ENCODE peak calls at places on chromosomes 16 and 17, in five cellular contexts. One of them, this sample, is unnamed.

GRCh38 chr17:32926183-32926582 is 1.8 kb upstream of the TMEM98 start:
- DNase-seq in adrenal gland: no peak
- DNase-seq in esophagus muscularis mucosa: no peak
- DNase-seq in fibroblast of villous mesenchyme: no peak
- DNase-seq in RWPE1: no peak
- DNase-seq in this sample: no peak

GRCh38 chr17:35510031-35510430 is 27.4 kb downstream of the SLFN12L start:
- DNase-seq in fibroblast of villous mesenchyme: no peak
- DNase-seq in adrenal gland: no peak
- DNase-seq in RWPE1: no peak
- DNase-seq in esophagus muscularis mucosa: no peak
- DNase-seq in this sample: no peak

GRCh38 chr16:85114909-85115567 is 2.8 kb upstream of the CIBAR2 start:
- DNase-seq in esophagus muscularis mucosa: peak
- DNase-seq in fibroblast of villous mesenchyme: peak
- DNase-seq in adrenal gland: peak
- DNase-seq in RWPE1: peak
- DNase-seq in this sample: peak

GRCh38 chr17:61460796-61461585 is 8.8 kb downstream of the TBX4 start:
- DNase-seq in RWPE1: no peak
- DNase-seq in esophagus muscularis mucosa: no peak
- DNase-seq in adrenal gland: no peak
- DNase-seq in fibroblast of villous mesenchyme: no peak
- DNase-seq in this sample: no peak

GRCh38 chr16:30372725-30373124 is 1.9 kb upstream of the MYL11 start:
- DNase-seq in adrenal gland: no peak
- DNase-seq in fibroblast of villous mesenchyme: no peak
- DNase-seq in esophagus muscularis mucosa: no peak
- DNase-seq in RWPE1: no peak
- DNase-seq in this sample: no peak

GRCh38 chr17:49362723-49363117 is 670 bp upstream of the ZNF652 start:
- DNase-seq in esophagus muscularis mucosa: no peak
- DNase-seq in fibroblast of villous mesenchyme: no peak
- DNase-seq in RWPE1: peak
- DNase-seq in adrenal gland: no peak
- DNase-seq in this sample: no peak

GRCh38 chr16:27304102-27304501 is 9.7 kb upstream of the IL4R start:
- DNase-seq in fibroblast of villous mesenchyme: no peak
- DNase-seq in adrenal gland: no peak
- DNase-seq in esophagus muscularis mucosa: no peak
- DNase-seq in RWPE1: no peak
- DNase-seq in this sample: no peak

GRCh38 chr17:76986318-76986717 is 118.1 kb downstream of the MGAT5B start:
- DNase-seq in esophagus muscularis mucosa: no peak
- DNase-seq in fibroblast of villous mesenchyme: no peak
- DNase-seq in RWPE1: no peak
- DNase-seq in adrenal gland: no peak
- DNase-seq in this sample: no peak

GRCh38 chr17:11296994-11297393 is 56.0 kb downstream of the SHISA6 start:
- DNase-seq in adrenal gland: no peak
- DNase-seq in RWPE1: no peak
- DNase-seq in fibroblast of villous mesenchyme: no peak
- DNase-seq in esophagus muscularis mucosa: peak
- DNase-seq in this sample: no peak
- TF ChIP-seq CTCF in adrenal gland: no peak
- TF ChIP-seq CTCF in RWPE1: no peak
- TF ChIP-seq CTCF in fibroblast of villous mesenchyme: no peak
- TF ChIP-seq CTCF in esophagus muscularis mucosa: no peak
- TF ChIP-seq CTCF in this sample: no peak

DNA sequence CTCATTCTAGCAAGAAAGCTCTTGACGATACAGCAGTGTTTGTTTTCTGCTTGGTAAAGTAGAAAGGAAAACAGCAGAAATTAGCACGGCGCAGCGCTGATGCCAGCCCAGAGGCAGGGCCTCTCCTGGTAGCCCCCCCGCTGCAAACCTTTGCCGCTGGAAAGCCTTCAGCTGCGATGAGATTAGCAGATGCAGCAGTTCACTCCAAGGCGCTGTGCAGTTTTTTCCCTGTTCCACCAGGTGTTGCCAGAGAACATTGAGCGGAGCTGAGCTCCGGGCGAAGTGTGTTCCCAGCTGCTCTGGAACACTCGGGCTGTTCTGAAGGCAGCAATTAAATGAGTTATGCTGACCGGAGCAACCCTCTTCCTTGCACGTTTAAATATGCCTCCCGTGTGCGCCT is 72.5 kb downstream of the RBFOX1 start:
- DNase-seq in adrenal gland: peak
- DNase-seq in fibroblast of villous mesenchyme: no peak
- DNase-seq in RWPE1: no peak
- DNase-seq in esophagus muscularis mucosa: no peak
- DNase-seq in this sample: peak
- TF ChIP-seq CTCF in adrenal gland: peak
- TF ChIP-seq CTCF in fibroblast of villous mesenchyme: no peak
- TF ChIP-seq CTCF in RWPE1: no peak
- TF ChIP-seq CTCF in esophagus muscularis mucosa: no peak
- TF ChIP-seq CTCF in this sample: no peak

DNA sequence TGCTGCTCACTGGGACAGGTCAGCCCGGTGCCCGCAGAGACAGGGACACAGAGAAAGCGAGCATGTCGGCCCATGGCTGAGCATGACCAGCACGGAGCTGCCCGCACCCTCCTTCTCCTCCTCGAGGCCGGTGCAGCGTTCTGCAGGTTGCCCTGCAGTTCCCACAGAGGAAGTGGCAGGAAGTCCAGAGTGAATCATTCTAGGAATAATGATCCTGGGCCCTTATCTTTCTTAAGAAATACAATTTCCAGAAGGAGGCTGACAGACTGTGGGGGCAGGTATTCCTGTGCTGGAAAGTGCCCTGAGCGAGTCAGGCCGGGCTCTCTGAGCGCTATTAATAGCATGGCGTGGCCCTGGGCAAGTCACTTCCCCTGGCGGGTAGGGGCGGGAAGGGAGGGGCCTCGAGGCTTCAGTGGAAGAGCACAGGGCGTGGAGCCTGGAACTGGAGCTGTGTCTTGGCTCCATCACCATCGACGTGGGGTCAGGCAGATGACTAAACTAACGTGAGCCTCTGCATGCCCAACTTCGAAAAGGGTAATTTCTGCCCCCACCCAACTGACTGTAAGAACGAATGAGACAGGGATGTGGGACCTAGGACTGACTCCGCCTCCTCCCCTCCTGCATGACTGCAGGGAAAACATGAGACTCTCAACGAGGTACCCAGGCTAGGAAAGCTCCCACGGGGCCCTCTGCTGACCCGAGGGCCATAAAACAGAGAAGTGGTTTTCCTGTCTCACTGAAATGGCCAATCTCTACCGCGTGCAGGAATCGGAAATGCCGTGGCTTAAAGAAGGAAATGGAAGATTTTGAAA is 9.8 kb downstream of the TMEM204 start:
- DNase-seq in fibroblast of villous mesenchyme: peak
- DNase-seq in adrenal gland: peak
- DNase-seq in esophagus muscularis mucosa: no peak
- DNase-seq in RWPE1: peak
- DNase-seq in this sample: peak
- TF ChIP-seq CTCF in fibroblast of villous mesenchyme: no peak
- TF ChIP-seq CTCF in adrenal gland: no peak
- TF ChIP-seq CTCF in esophagus muscularis mucosa: no peak
- TF ChIP-seq CTCF in RWPE1: no peak
- TF ChIP-seq CTCF in this sample: no peak

DNA sequence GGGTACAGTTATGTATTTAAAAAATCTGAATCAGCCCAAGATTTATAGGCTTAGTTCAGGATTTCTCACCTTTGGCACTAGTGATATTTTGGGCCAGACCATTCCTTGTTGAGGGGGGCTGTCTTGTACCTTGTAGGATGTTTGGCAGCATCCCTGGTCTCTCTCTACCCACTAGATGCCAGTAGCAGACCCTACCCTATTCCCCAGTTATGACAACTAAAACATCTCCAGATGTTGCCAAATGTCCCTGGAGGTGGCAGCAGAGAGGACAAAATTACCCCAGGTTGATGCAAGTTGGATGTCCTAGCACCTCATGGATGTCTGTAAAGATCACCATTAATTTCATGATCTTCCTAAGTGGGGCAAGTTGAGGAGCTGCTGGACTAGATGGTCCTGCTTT is 45.8 kb downstream of the SYT17 start:
- DNase-seq in adrenal gland: no peak
- DNase-seq in RWPE1: no peak
- DNase-seq in esophagus muscularis mucosa: no peak
- DNase-seq in fibroblast of villous mesenchyme: no peak
- DNase-seq in this sample: no peak
- TF ChIP-seq CTCF in adrenal gland: no peak
- TF ChIP-seq CTCF in RWPE1: no peak
- TF ChIP-seq CTCF in esophagus muscularis mucosa: no peak
- TF ChIP-seq CTCF in fibroblast of villous mesenchyme: no peak
- TF ChIP-seq CTCF in this sample: no peak

GRCh38 chr16:28981517-28981916 is 3.3 kb upstream of the LAT start:
- DNase-seq in fibroblast of villous mesenchyme: no peak
- DNase-seq in esophagus muscularis mucosa: no peak
- DNase-seq in RWPE1: peak
- DNase-seq in adrenal gland: no peak
- DNase-seq in this sample: peak

GRCh38 chr16:28975158-28975603 is 603 bp downstream of the SPNS1 start:
- DNase-seq in fibroblast of villous mesenchyme: no peak
- DNase-seq in adrenal gland: no peak
- DNase-seq in RWPE1: peak
- DNase-seq in esophagus muscularis mucosa: no peak
- DNase-seq in this sample: no peak

GRCh38 chr16:28980929-28981328 is 3.9 kb upstream of the LAT start:
- DNase-seq in adrenal gland: no peak
- DNase-seq in esophagus muscularis mucosa: no peak
- DNase-seq in fibroblast of villous mesenchyme: no peak
- DNase-seq in RWPE1: no peak
- DNase-seq in this sample: no peak

GRCh38 chr16:28974437-28975157 is at the start of gene SPNS1:
- DNase-seq in esophagus muscularis mucosa: peak
- DNase-seq in fibroblast of villous mesenchyme: peak
- DNase-seq in adrenal gland: peak
- DNase-seq in RWPE1: peak
- DNase-seq in this sample: peak

DNA sequence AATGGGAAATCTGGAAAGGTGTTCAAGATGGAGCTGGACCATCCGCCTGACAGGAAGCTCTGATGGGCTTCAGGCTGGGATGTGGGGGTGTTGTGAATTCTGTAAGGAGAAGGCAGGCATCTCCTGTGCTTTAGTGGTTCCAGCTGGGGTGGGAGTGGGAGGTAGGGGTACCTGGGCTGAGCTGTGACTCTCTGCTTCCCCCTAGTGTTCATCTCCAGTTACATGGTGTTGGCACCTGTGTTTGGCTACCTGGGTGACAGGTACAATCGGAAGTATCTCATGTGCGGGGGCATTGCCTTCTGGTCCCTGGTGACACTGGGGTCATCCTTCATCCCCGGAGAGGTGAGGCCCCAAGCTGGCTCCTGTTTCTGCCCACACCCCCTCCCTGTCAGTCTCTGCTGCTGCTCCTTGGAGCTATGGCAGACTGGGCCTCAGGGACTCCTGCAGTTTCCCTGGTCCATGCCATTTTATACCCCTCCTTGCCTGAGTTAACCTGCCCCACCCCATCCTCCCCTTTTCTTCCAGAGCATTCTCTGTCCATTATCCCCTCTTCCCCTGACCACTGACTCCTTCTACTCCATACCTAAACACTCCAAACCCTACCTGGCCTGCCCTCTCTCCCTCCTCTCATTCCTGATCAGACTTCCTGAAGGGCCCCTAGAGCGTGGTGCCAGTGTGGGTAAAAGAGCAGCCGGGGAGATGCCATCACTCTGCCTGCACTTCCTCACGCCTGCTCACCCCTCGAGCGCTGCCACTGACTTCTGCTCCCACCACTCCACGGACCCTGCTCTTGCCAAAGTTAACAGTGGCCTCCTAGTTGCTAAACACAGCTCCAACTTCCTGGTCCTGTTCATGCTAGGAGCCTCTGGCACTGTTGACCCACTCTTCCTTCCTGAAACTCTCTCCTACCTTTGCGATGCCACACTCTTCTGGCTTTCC is 3.4 kb downstream of the SPNS1 start:
- DNase-seq in RWPE1: peak
- DNase-seq in fibroblast of villous mesenchyme: no peak
- DNase-seq in adrenal gland: no peak
- DNase-seq in esophagus muscularis mucosa: no peak
- DNase-seq in this sample: no peak
- TF ChIP-seq CTCF in RWPE1: peak
- TF ChIP-seq CTCF in fibroblast of villous mesenchyme: peak
- TF ChIP-seq CTCF in adrenal gland: no peak
- TF ChIP-seq CTCF in esophagus muscularis mucosa: no peak
- TF ChIP-seq CTCF in this sample: no peak

GRCh38 chr17:67116045-67116575 is 71.8 kb downstream of the CACNG1 start:
- DNase-seq in esophagus muscularis mucosa: no peak
- DNase-seq in fibroblast of villous mesenchyme: no peak
- DNase-seq in adrenal gland: no peak
- DNase-seq in RWPE1: no peak
- DNase-seq in this sample: no peak
- TF ChIP-seq CTCF in esophagus muscularis mucosa: no peak
- TF ChIP-seq CTCF in fibroblast of villous mesenchyme: no peak
- TF ChIP-seq CTCF in adrenal gland: no peak
- TF ChIP-seq CTCF in RWPE1: peak
- TF ChIP-seq CTCF in this sample: peak

DNA sequence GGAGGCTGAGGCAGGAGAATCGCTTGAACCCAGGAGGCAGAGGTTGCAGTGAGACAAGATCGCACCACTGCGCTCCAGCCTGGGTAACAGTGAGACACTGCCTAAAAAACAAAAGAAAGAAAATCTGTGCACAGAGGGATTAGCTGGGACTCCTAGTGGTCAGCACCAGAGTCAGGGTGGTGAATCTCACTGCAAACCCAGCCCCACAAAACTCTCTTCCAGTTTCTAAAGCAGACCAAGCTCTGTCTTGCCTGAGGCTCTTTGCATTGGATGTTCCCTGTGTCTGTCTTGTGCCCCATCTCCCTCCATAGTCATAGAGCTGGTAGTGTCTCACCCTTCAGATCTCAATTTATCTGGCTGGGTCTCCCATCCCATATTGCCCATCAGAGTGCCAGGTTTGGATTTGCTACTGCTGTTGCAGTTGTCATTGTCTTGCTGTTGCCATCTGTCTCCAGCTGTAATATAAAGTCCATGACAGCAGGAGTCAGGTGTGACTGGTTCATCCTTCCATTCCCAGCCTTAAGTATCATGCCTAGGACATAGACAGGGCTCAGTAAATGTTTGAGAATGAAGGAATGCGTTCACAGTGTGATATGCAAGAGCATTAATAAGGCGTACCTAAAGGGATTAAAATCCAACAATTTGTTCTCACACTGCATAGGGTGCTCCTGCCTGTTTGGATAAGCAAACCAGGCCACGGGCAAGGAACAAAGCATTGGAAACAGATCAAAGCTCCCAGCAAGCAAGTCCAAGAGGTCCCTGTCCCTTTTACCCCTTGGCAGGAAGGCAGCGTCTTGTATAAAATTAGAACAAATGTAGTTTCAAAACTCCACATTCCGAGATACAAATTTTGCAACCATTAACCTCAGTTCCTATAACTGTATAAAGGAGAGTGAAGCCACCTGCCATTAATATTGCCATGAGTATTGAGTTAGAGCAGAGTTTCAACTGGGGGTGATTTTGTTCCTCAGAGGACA is 614.6 kb upstream of the CDH5 start:
- DNase-seq in esophagus muscularis mucosa: no peak
- DNase-seq in fibroblast of villous mesenchyme: peak
- DNase-seq in RWPE1: no peak
- DNase-seq in adrenal gland: no peak
- DNase-seq in this sample: no peak
- TF ChIP-seq CTCF in esophagus muscularis mucosa: no peak
- TF ChIP-seq CTCF in fibroblast of villous mesenchyme: no peak
- TF ChIP-seq CTCF in RWPE1: no peak
- TF ChIP-seq CTCF in adrenal gland: no peak
- TF ChIP-seq CTCF in this sample: no peak

GRCh38 chr17:58312824-58313223 is 15.8 kb downstream of the TSPOAP1 start:
- DNase-seq in fibroblast of villous mesenchyme: no peak
- DNase-seq in RWPE1: no peak
- DNase-seq in adrenal gland: no peak
- DNase-seq in esophagus muscularis mucosa: no peak
- DNase-seq in this sample: no peak
- TF ChIP-seq CTCF in fibroblast of villous mesenchyme: no peak
- TF ChIP-seq CTCF in RWPE1: no peak
- TF ChIP-seq CTCF in adrenal gland: no peak
- TF ChIP-seq CTCF in esophagus muscularis mucosa: no peak
- TF ChIP-seq CTCF in this sample: no peak

This sample was measured in endothelial cell.